ENCODE peak calls at places on chromosomes 7 and 10, in nine cellular contexts. Y is OCI-LY7, X is PC-3, R is PC-9, G is SK-N-SH, B is GM23338, A is HCT116, J is hepatocyte, L is Karpas-422. E is an unnamed sample. For H3K9me2, the result is how much of the 10 kb centered on the place peaks cover.

GRCh38 chr7:151456782-151457181 is 16.8 kb upstream of the CRYGN start:
- DNase-seq in Y (no peak), X (no peak), R (no peak), G (no peak), B (peak), A (no peak), J (no peak), L (no peak), E (no peak)

GRCh38 chr10:62231371-62231770 is 37.3 kb downstream of the RTKN2 start:
- DNase-seq in Y (no peak), X (peak), R (peak), G (no peak), B (no peak), A (no peak), J (no peak), L (no peak), E (peak)

GRCh38 chr7:111126987-111127386 is 36.1 kb downstream of the LRRN3 start:
- DNase-seq in Y (no peak), X (peak), R (no peak), G (no peak), B (no peak), A (no peak), J (peak), L (no peak), E (peak)

GRCh38 chr10:71802235-71802634 is 28.9 kb upstream of the VSIR start:
- DNase-seq in Y (no peak), X (no peak), R (no peak), G (no peak), B (no peak), A (no peak), J (no peak), L (no peak), E (no peak)

GRCh38 chr10:96960872-96961271 is 128.8 kb downstream of the LCOR start:
- DNase-seq in Y (no peak), X (no peak), R (no peak), G (no peak), B (no peak), A (no peak), J (no peak), L (no peak), E (peak)

GRCh38 chr7:117041007-117041406 is 87.7 kb downstream of the ST7 start:
- DNase-seq in Y (no peak), X (no peak), R (no peak), G (no peak), B (no peak), A (no peak), J (no peak), L (no peak), E (peak)

GRCh38 chr7:17415955-17416354 is 117.5 kb downstream of the AHR start:
- DNase-seq in Y (no peak), X (no peak), R (no peak), G (no peak), B (no peak), A (no peak), J (no peak), L (no peak), E (no peak)

GRCh38 chr10:28679941-28680752 is 2.8 kb downstream of the BAMBI start:
- DNase-seq in Y (peak), X (peak), R (no peak), G (peak), B (no peak), A (no peak), J (peak), L (no peak), E (no peak)

GRCh38 chr10:43861966-43862751 is 213.5 kb upstream of the ZNF32 start:
- DNase-seq in Y (peak), X (peak), R (no peak), G (no peak), B (no peak), A (no peak), J (no peak), L (no peak), E (peak)

GRCh38 chr7:148809856-148810255 is 74.2 kb downstream of the EZH2 start:
- DNase-seq in Y (no peak), X (no peak), R (no peak), G (no peak), B (peak), A (no peak), J (no peak), L (no peak), E (no peak)

GRCh38 chr7:458511-459245 is 61.0 kb downstream of the PDGFA start:
- DNase-seq in Y (no peak), X (no peak), R (no peak), G (no peak), B (no peak), A (no peak), J (no peak), L (no peak), E (no peak)

GRCh38 chr7:76506081-76506440 is 4.3 kb upstream of the UPK3B start:
- DNase-seq in Y (no peak), X (no peak), R (peak), G (no peak), B (no peak), A (no peak), J (peak), L (peak), E (no peak)

GRCh38 chr7:78529392-78529791 is 730.8 kb downstream of the PHTF2 start:
- DNase-seq in Y (no peak), X (no peak), R (no peak), G (no peak), B (no peak), A (no peak), J (no peak), L (no peak), E (peak)

GRCh38 chr7:155776606-155777005 is 35.7 kb downstream of the SHH start:
- DNase-seq in Y (no peak), X (no peak), R (no peak), G (no peak), B (no peak), A (no peak), J (no peak), L (no peak), E (no peak)

GRCh38 chr7:158569858-158570239 is 17.8 kb downstream of the PTPRN2 start:
- DNase-seq in Y (no peak), X (no peak), R (no peak), G (no peak), B (peak), A (no peak), J (no peak), L (no peak), E (no peak)

GRCh38 chr7:106770191-106770590 is 94.9 kb upstream of the PIK3CG start:
- DNase-seq in Y (no peak), X (peak), R (peak), G (no peak), B (no peak), A (peak), J (no peak), L (no peak), E (peak)

GRCh38 chr7:111835066-111835465 is 272.8 kb upstream of the IMMP2L start:
- DNase-seq in Y (no peak), X (peak), R (no peak), G (peak), B (no peak), A (no peak), J (no peak), L (no peak), E (peak)

GRCh38 chr7:96322847-96323461 is 1.1 kb upstream of the SLC25A13 start:
- DNase-seq in Y (no peak), X (no peak), R (no peak), G (no peak), B (no peak), A (no peak), J (no peak), L (no peak), E (no peak)
- H3K4me2 ChIP-seq in Y (peak), X (no peak), R (peak), G (no peak), B (peak), A (peak), J (no peak), L (peak), E (no peak)

GRCh38 chr10:124375691-124376090 is 43.0 kb downstream of the OAT start:
- DNase-seq in Y (no peak), X (no peak), R (no peak), G (no peak), B (no peak), A (no peak), J (no peak), L (no peak), E (no peak)

GRCh38 chr10:124375353-124375614 is 43.4 kb downstream of the OAT start:
- DNase-seq in Y (no peak), X (no peak), R (no peak), G (no peak), B (no peak), A (no peak), J (no peak), L (no peak), E (no peak)

GRCh38 chr10:124378271-124378670 is 40.5 kb downstream of the OAT start:
- DNase-seq in Y (no peak), X (no peak), R (no peak), G (no peak), B (no peak), A (no peak), J (no peak), L (no peak), E (no peak)

GRCh38 chr10:124376411-124376810 is 42.3 kb downstream of the OAT start:
- DNase-seq in Y (no peak), X (no peak), R (no peak), G (no peak), B (no peak), A (no peak), J (no peak), L (no peak), E (no peak)

GRCh38 chr10:124377101-124377500 is 41.6 kb downstream of the OAT start:
- DNase-seq in Y (no peak), X (no peak), R (no peak), G (no peak), B (no peak), A (no peak), J (no peak), L (no peak), E (no peak)
- H3K9me2 ChIP-seq in Y (under half), X (under half), R (under half), G (under half), B (under half), A (under half), J (under half), L (under half), E (under half)

DNA sequence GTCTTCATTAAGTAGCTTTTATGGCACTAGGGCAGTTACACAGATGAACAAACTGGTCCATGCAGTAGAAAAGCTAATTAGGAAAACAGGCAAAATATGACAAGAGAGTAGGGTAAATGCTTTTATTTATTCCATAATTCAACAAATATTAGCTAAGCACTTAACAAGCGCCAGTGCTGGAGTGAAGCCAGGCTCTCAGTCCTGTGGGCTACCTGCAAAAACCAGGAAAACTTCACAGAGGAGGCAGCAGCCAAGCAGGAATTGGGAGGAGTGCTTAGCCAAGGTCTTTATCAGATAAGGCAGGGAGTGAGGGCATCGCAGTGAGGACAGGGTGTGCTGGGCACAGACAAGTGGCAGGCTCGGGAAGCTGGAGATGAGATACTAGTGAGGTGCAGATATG is 4.9 kb upstream of the KAT6B start:
- DNase-seq in Y (no peak), X (peak), R (no peak), G (no peak), B (no peak), A (no peak), J (no peak), L (no peak), E (no peak)
- H2AFZ ChIP-seq in Y (no peak), X (peak), R (no peak), G (no peak), B (no peak), A (no peak), J (no peak), L (no peak), E (no peak)

GRCh38 chr7:71754828-71755227 is 622.9 kb downstream of the GALNT17 start:
- DNase-seq in Y (no peak), X (no peak), R (no peak), G (no peak), B (no peak), A (no peak), J (no peak), L (no peak), E (no peak)

GRCh38 chr7:71753959-71754652 is 622.2 kb downstream of the GALNT17 start:
- DNase-seq in Y (no peak), X (no peak), R (no peak), G (no peak), B (no peak), A (no peak), J (no peak), L (no peak), E (no peak)

GRCh38 chr7:71750290-71750689 is 618.3 kb downstream of the GALNT17 start:
- DNase-seq in Y (no peak), X (no peak), R (no peak), G (no peak), B (no peak), A (no peak), J (no peak), L (no peak), E (no peak)

GRCh38 chr7:71753236-71753635 is 621.3 kb downstream of the GALNT17 start:
- DNase-seq in Y (no peak), X (no peak), R (no peak), G (no peak), B (no peak), A (no peak), J (no peak), L (no peak), E (no peak)

GRCh38 chr7:71752171-71752935 is 620.4 kb downstream of the GALNT17 start:
- DNase-seq in Y (no peak), X (peak), R (no peak), G (peak), B (peak), A (no peak), J (peak), L (no peak), E (peak)
- H3K4me2 ChIP-seq in Y (no peak), X (peak), R (no peak), G (peak), B (peak), A (no peak), J (peak), L (no peak), E (no peak)

GRCh38 chr7:65449505-65449852 is 75.8 kb downstream of the ZNF92 start:
- DNase-seq in Y (no peak), X (peak), R (no peak), G (no peak), B (no peak), A (no peak), J (no peak), L (no peak), E (no peak)

GRCh38 chr7:65444899-65445823 is 71.5 kb downstream of the ZNF92 start:
- DNase-seq in Y (no peak), X (no peak), R (no peak), G (no peak), B (no peak), A (no peak), J (no peak), L (no peak), E (no peak)

GRCh38 chr7:65448824-65449504 is 75.3 kb downstream of the ZNF92 start:
- DNase-seq in Y (no peak), X (peak), R (no peak), G (no peak), B (no peak), A (no peak), J (no peak), L (no peak), E (peak)

GRCh38 chr7:65441010-65441409 is 67.4 kb downstream of the ZNF92 start:
- DNase-seq in Y (no peak), X (peak), R (no peak), G (no peak), B (no peak), A (no peak), J (no peak), L (no peak), E (peak)

GRCh38 chr7:65444211-65444842 is 70.7 kb downstream of the ZNF92 start:
- DNase-seq in Y (no peak), X (no peak), R (no peak), G (no peak), B (no peak), A (no peak), J (no peak), L (no peak), E (no peak)
- H3K9me2 ChIP-seq in Y (under half), X (under half), R (under half), G (under half), B (under half), A (under half), J (under half), L (under half), E (under half)

DNA sequence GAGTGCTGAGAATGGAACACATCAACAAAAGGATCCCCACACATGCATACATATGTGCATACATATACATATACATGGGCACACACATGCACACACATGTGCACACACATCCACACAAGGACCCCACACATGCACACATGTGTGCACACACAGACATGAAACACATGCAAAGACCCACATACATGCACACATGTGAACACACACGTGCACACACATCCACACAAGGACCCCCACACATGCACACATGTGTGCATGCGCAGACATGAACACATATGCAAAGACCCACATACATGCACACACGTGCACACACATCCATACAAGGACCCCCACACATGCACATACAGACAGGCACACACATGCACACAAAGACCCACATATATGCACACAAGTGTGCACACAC is 104.4 kb upstream of the ADARB2 start:
- DNase-seq in Y (no peak), X (no peak), R (no peak), G (no peak), B (no peak), A (no peak), J (no peak), L (no peak), E (no peak)
- H2AFZ ChIP-seq in Y (no peak), X (no peak), R (no peak), G (no peak), B (no peak), A (no peak), J (no peak), L (no peak), E (no peak)

DNA sequence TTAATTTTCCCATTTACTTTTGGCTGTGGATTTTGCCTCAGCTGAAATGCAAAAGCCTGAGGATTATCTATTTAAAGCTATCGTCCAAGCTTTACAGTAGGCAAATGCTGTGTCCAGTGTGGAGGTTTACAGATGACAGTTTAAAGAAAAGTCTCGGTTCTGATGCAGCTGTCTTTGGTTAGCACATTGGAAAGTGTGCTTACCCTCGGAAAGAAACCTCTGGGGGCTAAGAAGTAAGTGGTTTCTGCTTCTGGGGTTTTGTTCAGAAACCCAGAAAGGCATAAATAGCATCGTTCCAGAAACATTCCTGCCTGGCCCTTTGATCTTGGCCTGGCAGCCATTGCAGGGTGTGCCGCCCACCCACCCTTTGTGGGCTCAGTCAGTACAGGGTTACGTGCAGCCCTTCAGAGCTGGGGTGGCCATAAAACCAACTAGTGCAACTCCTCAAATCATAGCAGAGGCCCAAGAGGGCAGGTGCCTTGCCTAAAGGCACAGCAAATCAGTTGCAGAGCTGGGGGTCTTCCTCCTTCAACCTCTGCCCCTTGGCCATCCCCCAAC is 49.0 kb upstream of the CHST15 start:
- DNase-seq in Y (no peak), X (no peak), R (no peak), G (no peak), B (no peak), A (no peak), J (no peak), L (no peak), E (no peak)
- H3K4me2 ChIP-seq in Y (peak), X (no peak), R (no peak), G (no peak), B (no peak), A (no peak), J (no peak), L (no peak), E (no peak)

GRCh38 chr7:141072548-141073172 is 1.2 kb upstream of the TMEM178B start:
- DNase-seq in Y (no peak), X (peak), R (no peak), G (peak), B (peak), A (no peak), J (peak), L (no peak), E (peak)
- H3K9me2 ChIP-seq in Y (under half), X (under half), R (under half), G (under half), B (under half), A (under half), J (under half), L (under half), E (under half)

GRCh38 chr7:90248706-90249105 is 3.7 kb downstream of the CFAP69 start:
- DNase-seq in Y (no peak), X (no peak), R (no peak), G (no peak), B (no peak), A (no peak), J (no peak), L (no peak), E (no peak)

GRCh38 chr7:90244909-90245841 is at the start of gene CFAP69:
- DNase-seq in Y (no peak), X (peak), R (peak), G (peak), B (peak), A (peak), J (peak), L (peak), E (peak)

GRCh38 chr7:90244565-90244908 is 437 bp upstream of the CFAP69 start:
- DNase-seq in Y (no peak), X (no peak), R (no peak), G (no peak), B (no peak), A (no peak), J (no peak), L (no peak), E (no peak)

GRCh38 chr7:90242369-90243168 is 2.4 kb upstream of the CFAP69 start:
- DNase-seq in Y (peak), X (no peak), R (no peak), G (no peak), B (no peak), A (no peak), J (peak), L (no peak), E (no peak)

GRCh38 chr7:90246184-90246583 is 1.2 kb downstream of the CFAP69 start:
- DNase-seq in Y (no peak), X (peak), R (no peak), G (no peak), B (peak), A (no peak), J (no peak), L (no peak), E (peak)
- H2AFZ ChIP-seq in Y (no peak), X (peak), R (peak), G (peak), B (peak), A (no peak), J (peak), L (no peak), E (peak)

E was measured in GM23248.